ENCODE peak calls at places on chromosomes 12 and 14, in four cellular contexts. D is uterus, G is left lung, W is PC-9. H is an unnamed sample.

GRCh38 chr12:64450711-64451486 is 1.0 kb upstream of the TBK1 start:
- DNase-seq in D (no peak), W (no peak), G (no peak), H (no peak)

GRCh38 chr14:42047421-42048045 is 440.9 kb downstream of the LRFN5 start:
- DNase-seq in W (no peak), G (no peak), D (no peak), H (no peak)

GRCh38 chr14:102580552-102581110 is 11.8 kb upstream of the RCOR1 start:
- DNase-seq in G (peak), W (no peak), D (no peak), H (no peak)

GRCh38 chr12:120142231-120142877 is 25.8 kb upstream of the RAB35 start:
- DNase-seq in D (no peak), G (no peak), W (no peak), H (no peak)

GRCh38 chr12:96047621-96048211 is 12.3 kb upstream of the LTA4H start:
- DNase-seq in G (peak), D (no peak), W (peak), H (no peak)

GRCh38 chr14:95486875-95487668 is 29.4 kb downstream of the SYNE3 start:
- DNase-seq in W (no peak), G (peak), D (no peak), H (no peak)

GRCh38 chr14:105450864-105451720 is 23.5 kb upstream of the CRIP2 start:
- DNase-seq in W (no peak), G (peak), D (peak), H (no peak)

GRCh38 chr14:49052516-49052915 is 533.7 kb downstream of the RPS29 start:
- DNase-seq in G (no peak), W (no peak), D (no peak), H (no peak)

GRCh38 chr12:11718768-11719253 is 69.3 kb downstream of the ETV6 start:
- DNase-seq in W (no peak), D (no peak), G (no peak), H (no peak)

GRCh38 chr14:86858043-86858442 is 1134.9 kb downstream of the GALC start:
- DNase-seq in D (no peak), W (no peak), G (no peak), H (no peak)

GRCh38 chr14:69041783-69042182 is 62.7 kb upstream of the ACTN1 start:
- DNase-seq in W (peak), D (no peak), G (no peak), H (no peak)

GRCh38 chr12:104747330-104747729 is 210.8 kb downstream of the SLC41A2 start:
- DNase-seq in G (no peak), W (no peak), D (no peak), H (no peak)

GRCh38 chr14:69979882-69980281 is 100.7 kb downstream of the SMOC1 start:
- DNase-seq in G (no peak), D (no peak), W (no peak), H (no peak)

GRCh38 chr12:12636641-12637040 is 25.0 kb downstream of the CREBL2 start:
- DNase-seq in G (no peak), W (no peak), D (no peak), H (no peak)

GRCh38 chr12:53217049-53217929 is 10.2 kb upstream of the ITGB7 start:
- DNase-seq in G (peak), D (no peak), W (peak), H (no peak)

GRCh38 chr12:64893961-64894360 is 69.5 kb downstream of the TBC1D30 start:
- DNase-seq in G (no peak), D (no peak), W (no peak), H (no peak)

DNA sequence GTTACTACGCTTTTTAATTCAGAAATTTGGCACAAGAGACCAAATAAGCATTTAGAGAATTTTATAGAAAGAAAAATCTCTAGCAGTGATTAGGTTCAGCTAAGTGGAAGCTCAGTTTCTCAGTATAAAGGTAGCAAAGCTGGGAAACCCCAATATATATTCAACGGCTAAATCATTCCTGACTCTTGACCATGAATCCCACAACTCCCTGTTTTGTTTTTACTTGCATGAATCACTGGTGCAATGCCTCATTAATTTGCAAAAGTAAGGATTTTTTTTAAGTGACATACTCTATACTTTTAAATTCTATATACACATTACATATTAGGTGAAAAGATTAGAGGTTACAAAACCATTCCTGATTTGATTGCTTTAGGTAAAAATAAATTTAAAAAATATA is 74.3 kb upstream of the PLEKHG7 start:
- DNase-seq in D (no peak), W (no peak), G (no peak), H (no peak)
- TF ChIP-seq CTCF in D (no peak), W (no peak), G (no peak), H (no peak)

DNA sequence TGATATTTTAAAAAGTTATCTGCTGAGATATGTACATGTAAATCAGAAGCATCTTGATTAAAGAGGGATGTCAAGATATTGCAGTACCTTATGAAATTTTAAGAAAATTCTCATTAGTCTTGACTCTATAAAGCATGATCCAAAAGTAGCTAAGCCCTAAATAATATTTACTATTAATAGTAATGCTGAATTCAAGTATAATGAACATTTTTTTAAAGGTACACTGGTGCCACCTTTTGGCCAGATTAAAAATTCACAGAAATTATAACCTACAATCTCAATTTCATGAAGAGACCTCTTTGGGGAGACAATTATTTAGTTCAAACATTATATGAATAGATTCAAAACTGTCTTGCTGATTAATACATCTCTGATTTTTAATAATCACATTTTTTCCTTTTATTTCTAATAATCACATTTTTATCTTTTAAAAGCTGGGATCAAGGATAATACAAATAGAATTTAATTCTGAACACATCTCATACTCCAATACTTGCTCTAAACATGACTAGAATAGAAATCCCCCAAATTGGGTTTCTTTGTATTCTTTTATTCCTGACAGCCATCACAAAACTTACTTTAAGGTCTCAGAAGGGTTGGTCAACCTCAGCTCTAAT is 13.4 kb downstream of the AKAP5 start:
- DNase-seq in D (no peak), W (no peak), G (no peak), H (no peak)
- TF ChIP-seq CTCF in D (peak), W (peak), G (peak), H (peak)

GRCh38 chr12:39619660-39620433 is at the start of gene ABCD2:
- DNase-seq in D (peak), W (no peak), G (peak), H (no peak)
- TF ChIP-seq CTCF in D (peak), W (peak), G (no peak), H (peak)

GRCh38 chr14:76174982-76175381 is 23.3 kb downstream of the GPATCH2L start:
- DNase-seq in W (no peak), G (no peak), D (no peak), H (no peak)
- TF ChIP-seq CTCF in W (no peak), G (no peak), D (no peak), H (no peak)

DNA sequence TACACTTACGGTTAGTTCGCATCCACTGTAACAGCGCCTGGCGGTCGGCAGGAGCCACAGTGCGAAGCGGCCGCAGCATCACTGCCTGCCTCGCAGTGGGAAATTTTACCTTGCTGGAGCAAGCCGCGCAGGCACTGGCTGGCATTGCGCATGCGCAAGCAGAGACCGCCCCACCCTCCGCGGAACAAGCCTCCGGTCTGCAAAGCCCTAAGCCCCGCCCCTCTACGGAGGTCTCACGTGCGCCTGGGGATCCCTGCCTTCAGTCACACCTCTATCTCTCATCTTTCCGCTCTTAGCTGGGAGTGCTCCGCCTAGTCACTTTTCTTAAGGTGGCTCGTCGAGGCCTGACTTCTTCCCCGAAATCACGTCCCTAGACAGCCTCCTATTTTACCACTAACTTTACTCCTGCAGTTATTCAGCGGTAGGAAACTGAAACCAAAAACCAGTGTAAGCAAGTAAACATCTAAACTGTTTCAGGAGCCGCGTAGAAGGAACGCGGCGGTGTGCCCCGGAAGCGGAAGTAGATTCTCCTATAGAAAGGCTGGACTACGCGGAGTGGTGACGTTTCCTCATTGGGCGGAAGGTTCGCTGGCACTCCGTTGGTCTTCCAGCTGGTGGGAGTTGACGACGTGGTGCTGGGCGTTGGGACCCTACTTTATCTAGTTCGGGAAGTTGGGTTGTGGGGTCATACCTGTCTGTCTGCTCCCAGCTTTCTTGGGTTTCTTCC is at the start of gene SRP54:
- DNase-seq in D (peak), G (peak), W (peak), H (peak)
- TF ChIP-seq CTCF in D (peak), G (no peak), W (no peak), H (no peak)

DNA sequence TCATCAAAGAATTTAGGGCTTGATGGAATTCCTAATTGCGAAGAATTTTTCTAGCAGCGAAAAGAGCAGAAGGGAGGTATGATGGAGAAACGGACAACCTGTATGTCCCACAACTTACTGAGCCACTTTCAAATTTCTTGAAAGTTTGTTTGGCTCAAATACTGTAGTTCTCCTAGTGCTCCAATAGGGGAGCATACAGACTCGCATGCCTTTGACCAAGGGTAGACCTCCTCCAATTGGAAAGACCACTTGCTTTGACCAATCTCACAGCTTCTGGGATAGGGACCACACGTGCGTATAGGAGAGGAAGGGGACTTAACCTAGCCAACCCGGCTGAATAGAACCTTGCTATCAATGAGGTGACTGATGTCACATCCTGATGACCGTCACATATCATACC is 28.6 kb downstream of the SLC35F4 start:
- DNase-seq in G (no peak), W (no peak), D (no peak), H (no peak)
- TF ChIP-seq CTCF in G (no peak), W (no peak), D (no peak), H (no peak)

DNA sequence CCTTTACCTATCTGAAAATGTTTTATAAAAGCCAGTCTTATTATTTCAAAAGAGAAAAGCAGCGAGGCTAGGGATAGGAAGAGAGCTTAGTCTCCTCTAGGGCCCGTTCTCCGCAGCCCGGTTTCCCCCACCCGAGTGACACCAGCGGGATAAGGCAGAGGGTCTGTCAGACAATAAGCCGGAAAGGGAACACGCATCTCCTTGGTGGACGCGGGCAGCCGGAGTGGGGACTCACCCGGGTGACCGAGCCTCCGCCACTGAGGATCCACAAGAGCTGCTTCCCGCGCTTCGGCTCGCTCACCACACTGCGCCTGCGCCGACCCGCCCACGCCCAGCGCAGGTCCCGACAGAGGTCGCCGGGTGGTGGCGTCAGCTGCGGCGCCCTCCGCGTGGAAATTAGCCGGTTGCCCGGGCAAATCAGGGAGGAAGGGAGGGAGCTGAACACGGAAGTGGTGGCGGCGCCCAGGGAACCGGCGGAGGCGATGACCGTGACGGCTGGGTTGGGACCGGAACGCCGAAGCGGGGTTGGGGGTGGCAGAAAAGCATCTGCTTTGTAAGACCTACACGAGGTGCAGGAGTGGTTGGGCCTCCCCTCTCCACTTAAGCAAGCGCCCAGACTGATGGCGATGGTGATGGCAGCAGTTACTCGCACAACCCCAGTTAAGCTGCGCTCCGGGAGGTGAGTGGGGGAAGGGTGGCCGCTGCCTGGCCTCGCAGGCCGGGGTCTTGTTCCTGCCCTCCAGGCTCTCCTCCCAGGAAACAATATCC is at the start of the genes SOCS4 and WDHD1:
- DNase-seq in G (peak), W (peak), D (peak), H (peak)
- TF ChIP-seq CTCF in G (no peak), W (no peak), D (no peak), H (peak)

GRCh38 chr14:78207414-78207813 is 37.2 kb downstream of the NRXN3 start:
- DNase-seq in W (no peak), G (no peak), D (no peak), H (no peak)
- TF ChIP-seq CTCF in W (no peak), G (no peak), D (no peak), H (no peak)